ENCODE peak calls at places on chromosomes 5 and 9, in four cellular contexts. C, P, S and U are unnamed samples.

GRCh38 chr5:72244862-72245371 is 75.1 kb downstream of the MRPS27 start:
- DNase-seq in C (peak), P (peak), S (peak), U (no peak)

GRCh38 chr5:73312146-73312871 is 136.3 kb downstream of the FOXD1 start:
- DNase-seq in C (peak), P (no peak), S (peak), U (no peak)

GRCh38 chr5:6525910-6526309 is 77.3 kb downstream of the UBE2QL1 start:
- DNase-seq in C (peak), P (peak), S (peak), U (no peak)

GRCh38 chr5:119708076-119708790 is 78.9 kb downstream of the FAM170A start:
- DNase-seq in C (no peak), P (no peak), S (no peak), U (no peak)

GRCh38 chr9:94706922-94707321 is 19.6 kb upstream of the AOPEP start:
- DNase-seq in C (no peak), P (peak), S (no peak), U (no peak)

GRCh38 chr5:143560378-143560777 is 156.9 kb upstream of the NR3C1 start:
- DNase-seq in C (no peak), P (no peak), S (no peak), U (no peak)

GRCh38 chr9:94982211-94982610 is 255.7 kb downstream of the AOPEP start:
- DNase-seq in C (no peak), P (no peak), S (no peak), U (no peak)

GRCh38 chr9:87909310-87910041 is 8.3 kb upstream of the SPATA31C1 start:
- DNase-seq in C (peak), P (no peak), S (peak), U (no peak)

GRCh38 chr9:92716557-92716956 is 46.6 kb upstream of the IPPK start:
- DNase-seq in C (peak), P (peak), S (peak), U (no peak)

GRCh38 chr5:164007062-164007461 is 501.6 kb downstream of the MAT2B start:
- DNase-seq in C (no peak), P (no peak), S (no peak), U (no peak)

GRCh38 chr9:21933865-21934264 is 60.3 kb downstream of the CDKN2A start:
- DNase-seq in C (no peak), P (no peak), S (no peak), U (no peak)

GRCh38 chr5:149053027-149053705 is 9.7 kb downstream of the SH3TC2 start:
- DNase-seq in C (no peak), P (no peak), S (no peak), U (no peak)

GRCh38 chr9:15404171-15404570 is 18.5 kb upstream of the SNAPC3 start:
- DNase-seq in C (no peak), P (no peak), S (no peak), U (no peak)

GRCh38 chr5:15285901-15286583 is 213.9 kb upstream of the FBXL7 start:
- DNase-seq in C (no peak), P (peak), S (no peak), U (no peak)

GRCh38 chr5:74126294-74126693 is 500.3 kb downstream of the ARHGEF28 start:
- DNase-seq in C (no peak), P (no peak), S (no peak), U (no peak)

GRCh38 chr9:120778758-120779157 is 14.5 kb downstream of the FBXW2 start:
- DNase-seq in C (peak), P (no peak), S (no peak), U (no peak)

GRCh38 chr5:34536699-34537098 is 119.4 kb upstream of the RAI14 start:
- DNase-seq in C (no peak), P (no peak), S (no peak), U (no peak)

GRCh38 chr5:35924950-35925722 is 13.3 kb downstream of the CAPSL start:
- DNase-seq in C (peak), P (peak), S (peak), U (no peak)

GRCh38 chr9:35748858-35749514 is at the start of the genes GBA2 and RGP1:
- DNase-seq in C (peak), P (peak), S (peak), U (no peak)

GRCh38 chr5:42887094-42887493 is 75.4 kb upstream of the SELENOP start:
- DNase-seq in C (peak), P (no peak), S (no peak), U (no peak)

GRCh38 chr9:77521091-77521490 is 127.0 kb downstream of the GNA14 start:
- DNase-seq in C (no peak), P (no peak), S (no peak), U (no peak)

GRCh38 chr5:32583582-32584232 is 1.6 kb upstream of the SUB1 start:
- DNase-seq in C (no peak), P (no peak), S (no peak), U (no peak)

GRCh38 chr5:102754499-102755424 is at the start of gene PAM:
- DNase-seq in C (peak), P (peak), S (peak), U (peak)

GRCh38 chr5:32044904-32045303 is 129.2 kb downstream of the GOLPH3 start:
- DNase-seq in C (peak), P (no peak), S (no peak), U (no peak)

GRCh38 chr5:65721050-65721774 is 697 bp downstream of the SGTB start:
- DNase-seq in C (peak), P (peak), S (peak), U (no peak)

GRCh38 chr9:91148306-91148705 is 213.4 kb downstream of the AUH start:
- DNase-seq in C (no peak), P (no peak), S (no peak), U (no peak)
- H3K27ac ChIP-seq in C (no peak), P (no peak), S (no peak), U (no peak)

DNA sequence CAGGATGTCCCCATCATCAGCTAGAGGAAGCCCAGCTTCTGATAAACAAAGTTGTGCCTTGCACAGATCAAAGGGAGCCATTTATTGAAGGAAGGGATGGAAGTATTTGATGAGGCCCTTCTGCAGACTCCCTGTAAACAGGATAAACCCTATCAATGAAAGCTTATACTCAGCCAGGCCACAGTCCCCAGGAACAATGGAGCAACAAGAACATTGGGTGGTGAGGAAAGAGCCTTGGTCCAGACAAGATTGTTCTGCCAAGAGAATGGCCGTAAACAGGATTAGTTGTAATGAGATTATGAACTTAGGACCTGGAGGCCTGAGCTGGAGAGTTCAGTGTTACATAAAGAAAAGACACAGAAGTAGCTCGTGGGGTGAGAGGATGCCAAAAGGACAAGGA is 40.6 kb upstream of the LIFR start:
- DNase-seq in C (no peak), P (no peak), S (no peak), U (no peak)
- TF ChIP-seq POLR2A in C (no peak), P (no peak), S (no peak), U (no peak)

GRCh38 chr5:82984786-82985762 is 92.1 kb downstream of the TMEM167A start:
- DNase-seq in C (peak), P (no peak), S (no peak), U (no peak)
- H3K27ac ChIP-seq in C (peak), P (no peak), S (no peak), U (no peak)

DNA sequence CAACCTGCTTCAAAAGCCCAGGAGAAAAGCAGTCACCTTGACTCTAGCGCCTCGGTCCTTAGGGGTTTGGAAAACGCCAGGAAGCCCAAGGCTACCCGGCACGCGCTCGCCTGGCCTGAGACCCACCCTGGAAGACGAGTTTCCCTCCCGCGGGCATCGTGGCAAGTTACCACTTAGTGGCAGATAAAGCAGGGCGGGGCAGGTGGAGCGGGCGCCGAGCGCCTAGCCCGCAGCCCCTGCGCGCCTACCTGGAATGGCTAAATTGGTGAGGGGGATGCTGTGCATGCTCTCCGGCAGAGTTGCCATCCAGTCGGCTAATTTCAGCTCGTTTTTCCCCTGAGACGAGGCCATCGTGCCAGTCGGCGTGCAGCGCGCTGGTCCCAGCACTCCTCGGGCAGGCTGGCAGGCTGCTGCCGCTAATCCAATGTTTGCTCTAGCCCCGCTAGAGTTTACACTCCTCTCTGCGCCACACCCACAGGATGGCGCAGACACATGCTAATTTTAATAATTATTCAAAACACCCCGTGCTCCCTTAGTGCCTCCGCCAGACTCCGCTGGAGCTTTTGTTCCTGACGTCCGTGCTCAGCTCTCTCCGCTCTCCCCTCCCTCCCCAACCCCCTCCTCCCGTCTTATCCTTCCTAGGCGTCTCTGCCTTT is at the start of gene PLCXD3:
- DNase-seq in C (peak), P (peak), S (no peak), U (no peak)
- TF ChIP-seq POLR2A in C (no peak), P (no peak), S (no peak), U (no peak)

DNA sequence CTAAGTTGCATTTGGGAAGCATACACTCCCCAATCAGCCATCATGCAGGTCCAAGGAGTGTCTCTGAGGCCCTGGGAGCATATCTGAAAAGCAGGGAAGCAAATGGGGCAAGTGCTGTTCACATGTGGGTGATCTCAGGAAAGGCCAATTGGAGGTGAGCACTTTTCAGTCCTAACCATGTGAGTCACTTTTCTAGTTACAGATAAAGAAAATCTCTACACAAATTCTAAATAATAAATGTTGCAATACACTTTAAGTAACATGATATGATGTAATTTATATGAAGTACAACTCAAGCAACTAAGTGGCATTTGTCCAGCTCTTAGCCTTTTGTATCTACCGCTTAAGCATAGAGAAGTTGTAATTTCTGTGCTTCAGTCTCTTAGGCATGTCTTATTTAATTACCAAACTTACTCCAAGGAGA is 18.4 kb downstream of the ADAMTS16 start:
- DNase-seq in C (no peak), P (no peak), S (no peak), U (no peak)
- H3K27ac ChIP-seq in C (peak), P (no peak), S (no peak), U (no peak)

DNA sequence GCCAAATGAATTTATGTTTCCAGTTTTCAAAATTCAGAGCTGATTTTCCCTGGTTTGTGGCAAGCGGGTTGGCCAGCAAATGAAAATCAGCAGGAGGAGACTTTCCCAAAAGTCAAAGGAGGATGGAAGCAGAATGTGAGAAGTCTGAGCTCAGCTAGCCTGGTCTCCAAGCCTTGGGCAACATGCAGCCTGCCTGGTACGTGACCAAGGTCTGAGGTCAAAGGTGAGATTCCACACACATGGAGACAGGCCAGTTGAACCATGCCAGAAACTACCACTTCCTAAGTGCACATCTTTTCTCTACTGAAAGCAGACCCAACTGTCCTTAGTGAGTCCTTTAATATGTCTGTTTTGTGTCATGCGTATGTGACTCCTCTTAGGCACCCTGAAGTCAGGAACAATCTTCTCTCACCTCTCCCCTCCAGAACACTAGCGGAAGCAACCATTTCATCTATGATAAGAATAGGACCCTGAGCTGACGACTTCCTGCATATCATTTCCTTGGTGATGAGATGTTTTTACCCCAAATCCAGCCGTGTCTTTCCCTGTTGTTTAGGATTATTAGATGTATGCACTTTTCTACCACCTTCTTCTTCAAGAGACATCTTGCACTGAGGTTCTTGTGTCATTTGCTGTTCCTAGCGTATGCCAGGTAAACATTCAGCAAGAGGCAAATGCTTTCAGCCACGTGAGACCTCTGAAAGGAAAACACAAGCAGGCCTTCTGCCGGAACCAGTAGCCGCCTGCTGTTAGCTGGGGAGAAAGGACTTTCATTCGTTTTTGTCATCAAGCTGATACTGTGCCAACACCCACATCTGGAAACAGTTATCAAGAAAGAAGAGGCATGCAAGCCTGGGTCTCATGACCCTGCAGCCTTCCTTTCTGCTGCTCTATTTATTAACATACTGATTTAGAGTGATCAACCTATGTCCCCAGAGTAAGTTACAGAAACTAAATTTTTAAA is 9.7 kb upstream of the TGFBI start:
- DNase-seq in C (peak), P (peak), S (no peak), U (no peak)
- TF ChIP-seq POLR2A in C (no peak), P (no peak), S (no peak), U (no peak)

DNA sequence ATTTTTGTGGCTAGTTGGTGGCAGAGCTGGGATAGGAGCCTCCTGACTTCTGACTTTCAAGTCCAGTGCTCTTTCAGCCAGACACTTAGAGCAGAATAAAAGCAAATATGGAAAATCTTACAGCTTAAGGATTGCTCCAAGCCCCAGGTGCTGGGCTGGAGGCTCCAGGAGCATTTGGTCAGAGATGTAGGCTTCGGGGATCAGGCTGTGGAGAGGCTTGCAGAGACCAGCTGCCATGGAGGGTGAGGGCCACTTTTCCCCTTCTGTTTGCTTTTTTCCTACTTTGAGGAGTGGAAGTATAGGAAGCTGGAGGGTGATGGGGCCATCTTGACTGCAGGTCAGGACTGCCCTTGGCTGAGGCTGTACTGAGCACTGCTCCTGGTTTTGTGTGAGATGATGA is 58.9 kb downstream of the RGS3 start:
- DNase-seq in C (no peak), P (no peak), S (no peak), U (no peak)
- H3K27ac ChIP-seq in C (peak), P (no peak), S (no peak), U (peak)

DNA sequence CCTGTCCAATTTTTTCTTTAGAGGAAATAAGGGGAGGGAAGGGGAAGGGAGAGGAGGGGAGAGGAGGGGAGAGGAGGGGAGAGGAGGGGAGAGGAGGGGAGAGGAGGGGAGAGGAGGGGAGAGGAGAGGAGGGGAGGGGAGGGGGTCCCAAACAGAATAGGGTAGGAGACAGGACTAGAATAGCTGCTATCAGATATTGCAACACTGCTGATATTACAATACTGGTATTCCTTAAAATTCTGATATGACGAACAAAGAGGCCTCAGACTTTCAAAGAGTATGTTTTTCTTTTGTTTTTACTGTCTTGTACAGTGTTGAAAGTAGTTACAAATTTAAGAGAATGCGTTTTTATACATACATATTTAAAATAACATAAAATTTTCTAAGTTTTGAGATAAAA is 67.5 kb downstream of the RICTOR start:
- DNase-seq in C (no peak), P (no peak), S (no peak), U (no peak)
- TF ChIP-seq POLR2A in C (no peak), P (no peak), S (no peak), U (no peak)